ENCODE peak calls at places on chromosomes 2 and 18, in four cellular contexts. One of them, this sample, is unnamed.
A peak's percentile ranks its signal among the peaks of the same experiment; 100 is the strongest.

GRCh38 chr2:219433666-219434467 is 776 bp upstream of the SPEG start:
- DNase-seq in astrocyte: peak; percentile 47
- DNase-seq in CD4-positive, alpha-beta memory T cell: no peak
- DNase-seq in GM12865: peak; percentile 27
- DNase-seq in this sample: peak; percentile 59

GRCh38 chr2:174787485-174788205 is 23.4 kb upstream of the CHRNA1 start:
- DNase-seq in astrocyte: peak; percentile 100
- DNase-seq in CD4-positive, alpha-beta memory T cell: no peak
- DNase-seq in GM12865: no peak
- DNase-seq in this sample: peak; percentile 91

GRCh38 chr2:158912765-158913164 is 55.7 kb upstream of the TANC1 start:
- DNase-seq in astrocyte: no peak
- DNase-seq in CD4-positive, alpha-beta memory T cell: no peak
- DNase-seq in GM12865: no peak
- DNase-seq in this sample: no peak

GRCh38 chr18:23828426-23828825 is 139.2 kb downstream of the LAMA3 start:
- DNase-seq in astrocyte: peak; percentile 72
- DNase-seq in CD4-positive, alpha-beta memory T cell: peak; percentile 77
- DNase-seq in GM12865: peak; percentile 71
- DNase-seq in this sample: peak; percentile 89

GRCh38 chr2:166127217-166128155 is at the start of gene SCN1A:
- DNase-seq in astrocyte: peak; percentile 17
- DNase-seq in CD4-positive, alpha-beta memory T cell: peak; percentile 34
- DNase-seq in GM12865: peak; percentile 38
- DNase-seq in this sample: peak; percentile 56

GRCh38 chr2:82650038-82650437 is 1809.0 kb downstream of the SUCLG1 start:
- DNase-seq in astrocyte: no peak
- DNase-seq in CD4-positive, alpha-beta memory T cell: no peak
- DNase-seq in GM12865: no peak
- DNase-seq in this sample: peak; percentile 47

GRCh38 chr2:16632615-16633014 is 33.0 kb downstream of the CYRIA start:
- DNase-seq in astrocyte: no peak
- DNase-seq in CD4-positive, alpha-beta memory T cell: no peak
- DNase-seq in GM12865: no peak
- DNase-seq in this sample: peak; percentile 50

GRCh38 chr2:212931271-212931670 is 220.1 kb downstream of the IKZF2 start:
- DNase-seq in astrocyte: no peak
- DNase-seq in CD4-positive, alpha-beta memory T cell: no peak
- DNase-seq in GM12865: no peak
- DNase-seq in this sample: no peak

GRCh38 chr2:33022989-33023731 is 76.4 kb downstream of the LTBP1 start:
- DNase-seq in astrocyte: peak; percentile 92
- DNase-seq in CD4-positive, alpha-beta memory T cell: no peak
- DNase-seq in GM12865: no peak
- DNase-seq in this sample: peak; percentile 68

GRCh38 chr2:97741686-97742085 is 28.3 kb downstream of the ZAP70 start:
- DNase-seq in astrocyte: no peak
- DNase-seq in CD4-positive, alpha-beta memory T cell: no peak
- DNase-seq in GM12865: no peak
- DNase-seq in this sample: no peak

GRCh38 chr2:100757621-100758394 is 62.1 kb upstream of the NPAS2 start:
- DNase-seq in astrocyte: peak; percentile 88
- DNase-seq in CD4-positive, alpha-beta memory T cell: no peak
- DNase-seq in GM12865: no peak
- DNase-seq in this sample: peak; percentile 80

GRCh38 chr18:30927517-30928075 is 114.9 kb downstream of the DSC3 start:
- DNase-seq in astrocyte: no peak
- DNase-seq in CD4-positive, alpha-beta memory T cell: no peak
- DNase-seq in GM12865: no peak
- DNase-seq in this sample: no peak

GRCh38 chr18:49447810-49448745 is 12.4 kb downstream of the DYM start:
- DNase-seq in astrocyte: peak; percentile 10
- DNase-seq in CD4-positive, alpha-beta memory T cell: peak; percentile 48
- DNase-seq in GM12865: peak; percentile 73
- DNase-seq in this sample: peak; percentile 61

GRCh38 chr2:169768262-169768995 is 30.2 kb upstream of the SSB start:
- DNase-seq in astrocyte: no peak
- DNase-seq in CD4-positive, alpha-beta memory T cell: peak; percentile 15
- DNase-seq in GM12865: peak; percentile 19
- DNase-seq in this sample: no peak

GRCh38 chr2:215171151-215171550 is 32.7 kb upstream of the ABCA12 start:
- DNase-seq in astrocyte: peak; percentile 23
- DNase-seq in CD4-positive, alpha-beta memory T cell: peak; percentile 14
- DNase-seq in GM12865: peak; percentile 22
- DNase-seq in this sample: peak; percentile 37

GRCh38 chr18:45628979-45629958 is 14.0 kb downstream of the SLC14A2 start:
- DNase-seq in astrocyte: peak; percentile 71
- DNase-seq in CD4-positive, alpha-beta memory T cell: no peak
- DNase-seq in GM12865: no peak
- DNase-seq in this sample: no peak

GRCh38 chr18:67133669-67134068 is 382.9 kb downstream of the DSEL start:
- DNase-seq in astrocyte: no peak
- DNase-seq in CD4-positive, alpha-beta memory T cell: no peak
- DNase-seq in GM12865: no peak
- DNase-seq in this sample: no peak

GRCh38 chr2:218342837-218343236 is 13.8 kb upstream of the CATIP start:
- DNase-seq in astrocyte: no peak
- DNase-seq in CD4-positive, alpha-beta memory T cell: no peak
- DNase-seq in GM12865: no peak
- DNase-seq in this sample: no peak

GRCh38 chr2:226738191-226738820 is 61.3 kb downstream of the IRS1 start:
- DNase-seq in astrocyte: no peak
- DNase-seq in CD4-positive, alpha-beta memory T cell: no peak
- DNase-seq in GM12865: no peak
- DNase-seq in this sample: no peak

GRCh38 chr18:11323359-11323819 is 174.0 kb upstream of the PIEZO2 start:
- DNase-seq in astrocyte: peak; percentile 78
- DNase-seq in CD4-positive, alpha-beta memory T cell: no peak
- DNase-seq in GM12865: no peak
- DNase-seq in this sample: peak; percentile 99

This sample was measured in A172.